ENCODE peak calls at places on chromosomes 3 and 15, in eight cellular contexts. C is neural crest cell; N is natural killer cell; U is effector memory CD4-positive, alpha-beta T cell; V is HFF-Myc; K is neuronal stem cell; A is NCI-H1105; I is activated CD8-positive, alpha-beta memory T cell treated with anti-CD3 and anti-CD28 coated beads for 24 hours. M is an unnamed sample.

GRCh38 chr3:123039178-123039577 is 11.6 kb upstream of the SEMA5B start:
- DNase-seq in V (no peak), N (no peak), I (no peak), C (no peak), K (no peak), A (peak; percentile 80), U (no peak), M (no peak)

GRCh38 chr3:56291953-56292352 is 176.3 kb downstream of the ERC2 start:
- DNase-seq in I (no peak), V (no peak), U (no peak), C (no peak), A (no peak), N (no peak), K (no peak), M (no peak)

GRCh38 chr15:84715442-84716035 is 400 bp downstream of the SEC11A start:
- DNase-seq in N (peak; percentile 18), I (no peak), K (no peak), U (no peak), A (no peak), V (no peak), C (peak; percentile 9), M (no peak)

GRCh38 chr15:77021803-77022381 is 27.0 kb downstream of the PSTPIP1 start:
- DNase-seq in N (peak; percentile 44), C (no peak), U (peak; percentile 32), I (peak; percentile 81), V (no peak), A (no peak), K (no peak), M (no peak)

GRCh38 chr3:105414841-105415240 is 48.1 kb downstream of the ALCAM start:
- DNase-seq in K (no peak), A (no peak), U (no peak), I (no peak), C (no peak), N (no peak), V (no peak), M (no peak)

GRCh38 chr15:28948036-28948435 is 62.3 kb downstream of the APBA2 start:
- DNase-seq in U (no peak), A (no peak), I (peak; percentile 51), C (no peak), N (no peak), V (no peak), K (no peak), M (no peak)

GRCh38 chr3:50405249-50405648 is 45.9 kb upstream of the TMEM115 start:
- DNase-seq in C (peak; percentile 49), I (no peak), N (no peak), A (no peak), K (peak; percentile 76), V (no peak), U (no peak), M (no peak)

GRCh38 chr3:24272875-24273274 is 221.8 kb downstream of the THRB start:
- DNase-seq in I (no peak), K (no peak), C (no peak), A (no peak), U (no peak), V (no peak), N (no peak), M (no peak)

GRCh38 chr3:143119974-143120715 is 574 bp downstream of the CHST2 start:
- DNase-seq in C (peak; percentile 45), A (peak; percentile 53), K (peak; percentile 39), V (no peak), I (no peak), N (peak; percentile 60), U (no peak), M (no peak)

GRCh38 chr3:148943531-148944200 is 47.7 kb upstream of the GYG1 start:
- DNase-seq in K (no peak), U (no peak), N (no peak), I (no peak), A (peak; percentile 90), C (no peak), V (peak; percentile 93), M (peak; percentile 80)

GRCh38 chr15:80259942-80260510 is 8.0 kb upstream of the CTXND1 start:
- DNase-seq in U (no peak), K (no peak), N (no peak), C (no peak), A (no peak), I (no peak), V (no peak), M (no peak)

GRCh38 chr15:68408526-68408925 is 23.4 kb downstream of the ITGA11 start:
- DNase-seq in A (no peak), I (peak; percentile 32), C (no peak), V (no peak), K (no peak), N (no peak), U (no peak), M (no peak)

GRCh38 chr3:36259580-36259979 is 120.7 kb upstream of the STAC start:
- DNase-seq in V (no peak), I (no peak), C (no peak), U (no peak), A (no peak), N (no peak), K (no peak), M (no peak)